ENCODE peak calls at places on chromosomes 2 and 18, in ten cellular contexts. H is T-helper 2 cell; R is HEK293T; T is DMS153; O is B cell; G is central memory CD4-positive, alpha-beta T cell; L is GM10248; U is NCI-H510A; C is A549; N is astrocyte of the hippocampus. I is an unnamed sample.

GRCh38 chr2:9703085-9703641 is 72.4 kb upstream of the YWHAQ start:
- DNase-seq in R (no peak), N (peak; percentile 87), G (peak; percentile 93), L (no peak), T (no peak), O (no peak), C (peak; percentile 97), H (peak; percentile 75), U (no peak), I (peak; percentile 92)

GRCh38 chr18:52615943-52616342 is 275.9 kb downstream of the DCC start:
- DNase-seq in R (no peak), C (no peak), U (no peak), T (no peak), G (no peak), L (peak; percentile 15), N (no peak), O (no peak), H (no peak), I (no peak)

GRCh38 chr18:3688682-3689081 is 238.7 kb downstream of the TGIF1 start:
- DNase-seq in N (peak; percentile 87), H (no peak), U (no peak), T (no peak), R (no peak), O (no peak), L (no peak), C (peak; percentile 83), G (no peak), I (peak; percentile 98)

GRCh38 chr18:2083691-2084090 is 487.6 kb downstream of the METTL4 start:
- DNase-seq in C (peak; percentile 19), H (no peak), U (no peak), R (no peak), O (no peak), L (no peak), G (no peak), N (no peak), T (no peak), I (no peak)

GRCh38 chr2:237351046-237351445 is 62.9 kb downstream of the COL6A3 start:
- DNase-seq in O (no peak), H (no peak), C (no peak), L (no peak), T (no peak), U (no peak), G (no peak), N (no peak), R (peak; percentile 10), I (no peak)

GRCh38 chr18:74522635-74523548 is 11.4 kb upstream of the CNDP1 start:
- DNase-seq in L (no peak), R (no peak), T (no peak), H (no peak), U (peak; percentile 91), G (no peak), O (no peak), C (no peak), N (no peak), I (no peak)

GRCh38 chr2:69188174-69188900 is 175.4 kb downstream of the ANTXR1 start:
- DNase-seq in C (no peak), O (no peak), U (no peak), H (no peak), G (no peak), R (no peak), T (no peak), L (no peak), N (no peak), I (no peak)

GRCh38 chr2:232689152-232689910 is 7.8 kb upstream of the GIGYF2 start:
- DNase-seq in O (no peak), N (peak; percentile 67), R (no peak), T (peak; percentile 8), L (no peak), C (no peak), U (no peak), H (no peak), G (no peak), I (peak; percentile 39)

GRCh38 chr2:37599688-37600525 is 71.5 kb downstream of the CDC42EP3 start:
- DNase-seq in R (no peak), C (no peak), U (no peak), O (no peak), G (peak; percentile 85), H (no peak), T (no peak), L (no peak), N (no peak), I (no peak)

GRCh38 chr2:12504443-12504842 is 212.3 kb upstream of the TRIB2 start:
- DNase-seq in N (peak; percentile 49), L (no peak), U (no peak), T (no peak), R (no peak), C (no peak), H (peak; percentile 19), O (no peak), G (no peak), I (peak; percentile 54)

GRCh38 chr18:9067823-9068222 is 34.7 kb upstream of the NDUFV2 start:
- DNase-seq in U (no peak), H (no peak), O (no peak), G (no peak), T (no peak), L (no peak), C (no peak), N (no peak), R (no peak), I (no peak)

GRCh38 chr2:227908266-227909054 is 37.0 kb downstream of the DAW1 start:
- DNase-seq in U (no peak), H (no peak), N (no peak), C (no peak), R (no peak), O (no peak), T (no peak), L (no peak), G (no peak), I (peak; percentile 11)

GRCh38 chr2:226048625-226049024 is 649.1 kb downstream of the NYAP2 start:
- DNase-seq in G (no peak), U (no peak), H (no peak), O (no peak), C (peak; percentile 63), R (no peak), L (no peak), T (no peak), N (peak; percentile 85), I (peak; percentile 96)

GRCh38 chr2:9235388-9236344 is 29.1 kb downstream of the ASAP2 start:
- DNase-seq in H (no peak), L (no peak), R (no peak), G (no peak), O (no peak), C (no peak), N (peak; percentile 69), T (no peak), U (no peak), I (peak; percentile 78)

I was measured in astrocyte of the spinal cord.